ENCODE peak calls at places on chromosomes 11 and 22, in five cellular contexts. N is right lobe of liver, P is HFF-Myc, U is nephron progenitor cell, A is AML-193. G is an unnamed sample.
A peak's percentile ranks its signal among the peaks of the same experiment; 100 is the strongest.

GRCh38 chr11:95388086-95388485 is 157.1 kb upstream of the SESN3 start:
- DNase-seq in N (no peak), P (no peak), U (no peak), A (no peak), G (no peak)

GRCh38 chr11:9651481-9651880 is 12.4 kb upstream of the SWAP70 start:
- DNase-seq in N (no peak), P (no peak), U (no peak), A (no peak), G (no peak)

GRCh38 chr22:40874016-40874415 is 12.1 kb upstream of the DNAJB7 start:
- DNase-seq in N (no peak), P (no peak), U (no peak), A (no peak), G (no peak)

GRCh38 chr11:125270106-125270505 is 105.6 kb downstream of the PKNOX2 start:
- DNase-seq in N (no peak), P (no peak), U (no peak), A (no peak), G (no peak)

GRCh38 chr11:111795333-111795985 is 29.3 kb upstream of the PPP2R1B start:
- DNase-seq in N (no peak), P (no peak), U (no peak), A (no peak), G (no peak)

GRCh38 chr22:46145361-46145851 is 4.9 kb upstream of the PPARA start:
- DNase-seq in N (no peak), P (no peak), U (no peak), A (no peak), G (no peak)

GRCh38 chr11:75190652-75191329 is 39.9 kb downstream of the SLCO2B1 start:
- DNase-seq in N (no peak), P (no peak), U (no peak), A (no peak), G (no peak)

GRCh38 chr11:69493931-69494821 is 12.7 kb downstream of the LINC01488 start:
- DNase-seq in N (peak; percentile 22), P (no peak), U (no peak), A (no peak), G (no peak)

GRCh38 chr11:4683020-4683419 is 14.6 kb downstream of the OR51E2 start:
- DNase-seq in N (no peak), P (no peak), U (no peak), A (no peak), G (no peak)

GRCh38 chr11:26550022-26550421 is 22.0 kb downstream of the MUC15 start:
- DNase-seq in N (no peak), P (no peak), U (no peak), A (no peak), G (no peak)

GRCh38 chr22:50082961-50083461 is 2.2 kb downstream of the MLC1 start:
- DNase-seq in N (no peak), P (no peak), U (no peak), A (no peak), G (no peak)

GRCh38 chr22:47176573-47177333 is 414.3 kb downstream of the TBC1D22A start:
- DNase-seq in N (peak; percentile 11), P (no peak), U (no peak), A (no peak), G (no peak)

GRCh38 chr11:74568028-74568427 is 24.4 kb upstream of the POLD3 start:
- DNase-seq in N (no peak), P (no peak), U (no peak), A (no peak), G (no peak)

GRCh38 chr22:45678961-45679912 is 7.6 kb downstream of the ATXN10 start:
- DNase-seq in N (no peak), P (peak; percentile 76), U (no peak), A (no peak), G (no peak)

GRCh38 chr11:123760894-123761293 is 6.6 kb upstream of the OR6X1 start:
- DNase-seq in N (no peak), P (no peak), U (no peak), A (no peak), G (no peak)

GRCh38 chr11:2709429-2709828 is 9.6 kb upstream of the KCNQ1OT1 start:
- DNase-seq in N (no peak), P (no peak), U (no peak), A (no peak), G (no peak)

GRCh38 chr11:17238377-17238776 is 30.6 kb upstream of the PIK3C2A start:
- DNase-seq in N (no peak), P (no peak), U (no peak), A (no peak), G (no peak)

GRCh38 chr11:28058333-28058732 is 49.6 kb downstream of the KIF18A start:
- DNase-seq in N (no peak), P (no peak), U (no peak), A (no peak), G (no peak)

GRCh38 chr22:21626073-21626734 is 3.6 kb downstream of the YDJC start:
- DNase-seq in N (no peak), P (no peak), U (no peak), A (no peak), G (no peak)

GRCh38 chr11:47182380-47182779 is 3.9 kb downstream of the PACSIN3 start:
- DNase-seq in N (no peak), P (no peak), U (no peak), A (no peak), G (no peak)

GRCh38 chr22:23180893-23181762 is 819 bp downstream of the BCR start:
- DNase-seq in N (peak; percentile 38), P (no peak), U (peak; percentile 41), A (no peak), G (no peak)

G was measured in Kasumi-1.